ENCODE peak calls at places on chromosomes 3 and 15, in five cellular contexts. P is AG10803; I is AG08395; Y is NCI-H1105 treated with DMSO at 0.1 percent for 48 hours; O is stimulated activated CD4-positive, alpha-beta T cell treated with anti-CD3 and anti-CD28 coated beads, Interleukin-1b, Interleukin-23, amount 100 ng/mL, for 24 hours. G is an unnamed sample.

GRCh38 chr15:83364541-83364940 is 80.1 kb upstream of the BNC1 start:
- DNase-seq in P (peak), I (no peak), Y (no peak), O (no peak), G (no peak)

GRCh38 chr3:28595364-28595763 is 246.7 kb upstream of the AZI2 start:
- DNase-seq in P (no peak), I (no peak), Y (no peak), O (no peak), G (no peak)

GRCh38 chr15:98888839-98889479 is 118.6 kb downstream of the PGPEP1L start:
- DNase-seq in P (peak), I (no peak), Y (no peak), O (no peak), G (no peak)

GRCh38 chr3:13025090-13025489 is 48.1 kb downstream of the IQSEC1 start:
- DNase-seq in P (peak), I (peak), Y (no peak), O (no peak), G (peak)

GRCh38 chr3:30835667-30836066 is 58.8 kb downstream of the GADL1 start:
- DNase-seq in P (no peak), I (no peak), Y (no peak), O (no peak), G (no peak)

GRCh38 chr15:47993051-47993450 is 127.7 kb upstream of the SLC24A5 start:
- DNase-seq in P (no peak), I (no peak), Y (no peak), O (no peak), G (no peak)

GRCh38 chr15:71577071-71577470 is 233.3 kb upstream of the NR2E3 start:
- DNase-seq in P (no peak), I (no peak), Y (no peak), O (no peak), G (no peak)

GRCh38 chr3:67704322-67704721 is 49.9 kb upstream of the SUCLG2 start:
- DNase-seq in P (no peak), I (no peak), Y (no peak), O (no peak), G (no peak)

GRCh38 chr3:194806991-194807685 is 121.5 kb downstream of the FAM43A start:
- DNase-seq in P (peak), I (peak), Y (no peak), O (no peak), G (no peak)

GRCh38 chr3:168647582-168647981 is 551.9 kb upstream of the GOLIM4 start:
- DNase-seq in P (no peak), I (no peak), Y (no peak), O (no peak), G (no peak)

GRCh38 chr3:87209115-87209514 is 18.0 kb upstream of the CHMP2B start:
- DNase-seq in P (no peak), I (no peak), Y (peak), O (no peak), G (no peak)

GRCh38 chr3:195260286-195260905 is 10.6 kb downstream of the XXYLT1 start:
- DNase-seq in P (no peak), I (peak), Y (peak), O (no peak), G (no peak)

GRCh38 chr3:45665101-45665572 is 24.1 kb upstream of the SACM1L start:
- DNase-seq in P (no peak), I (no peak), Y (peak), O (no peak), G (no peak)

GRCh38 chr3:124886168-124887051 is 755 bp downstream of the ITGB5 start:
- DNase-seq in P (peak), I (peak), Y (peak), O (no peak), G (no peak)

GRCh38 chr3:117997201-117998049 is 1037.2 kb downstream of the IGSF11 start:
- DNase-seq in P (peak), I (peak), Y (peak), O (no peak), G (peak)

GRCh38 chr3:30640856-30641255 is 34.5 kb downstream of the TGFBR2 start:
- DNase-seq in P (no peak), I (no peak), Y (no peak), O (no peak), G (no peak)

GRCh38 chr15:48806151-48806550 is 4.7 kb downstream of the CEP152 start:
- DNase-seq in P (peak), I (no peak), Y (peak), O (no peak), G (no peak)

GRCh38 chr3:122443090-122443489 is 27.2 kb upstream of the WDR5B start:
- DNase-seq in P (no peak), I (no peak), Y (no peak), O (no peak), G (no peak)

GRCh38 chr3:2645001-2645400 is 465.2 kb downstream of the IL5RA start:
- DNase-seq in P (no peak), I (no peak), Y (no peak), O (no peak), G (no peak)

GRCh38 chr3:53794597-53794996 is 51.6 kb downstream of the CHDH start:
- DNase-seq in P (peak), I (peak), Y (no peak), O (no peak), G (no peak)

GRCh38 chr15:101827257-101827656 is 15.3 kb downstream of the OR4F15 start:
- DNase-seq in P (peak), I (peak), Y (no peak), O (no peak), G (no peak)

GRCh38 chr3:195999896-196000295 is 82.0 kb downstream of the TFRC start:
- DNase-seq in P (no peak), I (no peak), Y (no peak), O (no peak), G (no peak)

GRCh38 chr3:131072099-131072559 is 45.5 kb downstream of the NEK11 start:
- DNase-seq in P (peak), I (peak), Y (no peak), O (no peak), G (no peak)

GRCh38 chr15:95669146-95669922 is 661.2 kb upstream of the NR2F2 start:
- DNase-seq in P (no peak), I (no peak), Y (no peak), O (no peak), G (no peak)

GRCh38 chr3:43231276-43232000 is 54.9 kb upstream of the SNRK start:
- DNase-seq in P (peak), I (peak), Y (no peak), O (no peak), G (no peak)

GRCh38 chr3:37864904-37865303 is 3.2 kb downstream of the CTDSPL start:
- DNase-seq in P (no peak), I (no peak), Y (no peak), O (no peak), G (no peak)

GRCh38 chr3:15797600-15798303 is at the start of gene ANKRD28:
- DNase-seq in P (peak), I (peak), Y (no peak), O (no peak), G (peak)

GRCh38 chr3:187979543-187979942 is 174.4 kb upstream of the LPP start:
- DNase-seq in P (no peak), I (no peak), Y (no peak), O (no peak), G (no peak)